ENCODE peak calls at places on chromosomes 2 and 18, in eight cellular contexts. K is activated naive CD8-positive, alpha-beta T cell treated with anti-CD3 and anti-CD28 coated beads, Interleukin-2, amount 50 U/mL, for 16 hours; P is T-helper 1 cell; Z is stimulated activated CD8-positive, alpha-beta memory T cell treated with anti-CD3 and anti-CD28 coated beads, Interleukin-7, amount 100 ng/mL, for 24 hours; J is ELR; W is mesenchymal stem cell; I is stimulated activated CD4-positive, alpha-beta T cell treated with anti-CD3 and anti-CD28 coated beads, Interleukin-1b, Interleukin-23, amount 100 ng/mL, for 1 hour; D is body of pancreas. X is an unnamed sample.
A peak's percentile ranks its signal among the peaks of the same experiment; 100 is the strongest.

GRCh38 chr18:42298744-42299685 is 344.0 kb downstream of the PIK3C3 start:
- DNase-seq in K (peak; percentile 10), D (peak; percentile 71), J (peak; percentile 63), I (peak; percentile 1), P (peak; percentile 17), Z (peak; percentile 13), W (peak; percentile 76), X (peak; percentile 66)

GRCh38 chr2:14779252-14779651 is 146.7 kb downstream of the LRATD1 start:
- DNase-seq in D (no peak), I (no peak), P (no peak), K (no peak), Z (no peak), J (peak; percentile 33), W (no peak), X (no peak)

GRCh38 chr2:185066128-185066527 is 467.8 kb downstream of the ZNF804A start:
- DNase-seq in P (no peak), Z (no peak), J (no peak), W (no peak), I (no peak), K (no peak), D (no peak), X (no peak)

GRCh38 chr18:50820901-50821520 is 1.2 kb upstream of the MRO start:
- DNase-seq in W (no peak), D (no peak), Z (no peak), P (no peak), K (no peak), I (no peak), J (no peak), X (no peak)

GRCh38 chr2:31810200-31810917 is 200.4 kb downstream of the MEMO1 start:
- DNase-seq in K (no peak), D (no peak), J (no peak), W (no peak), I (no peak), Z (no peak), P (no peak), X (no peak)

GRCh38 chr2:73111300-73112025 is 1.3 kb downstream of the RAB11FIP5 start:
- DNase-seq in J (peak; percentile 75), Z (no peak), P (no peak), D (peak; percentile 64), K (no peak), W (peak; percentile 70), I (no peak), X (peak; percentile 81)

GRCh38 chr18:77131100-77131651 is 1.4 kb downstream of the MBP start:
- DNase-seq in K (no peak), Z (no peak), D (peak; percentile 75), W (no peak), P (no peak), I (no peak), J (no peak), X (peak; percentile 42)

GRCh38 chr2:191878576-191879298 is 31.8 kb upstream of the CAVIN2 start:
- DNase-seq in Z (no peak), K (no peak), J (peak; percentile 90), W (peak; percentile 74), P (no peak), D (no peak), I (no peak), X (peak; percentile 68)

GRCh38 chr2:239297142-239298125 is 103.4 kb downstream of the HDAC4 start:
- DNase-seq in Z (no peak), P (no peak), J (no peak), D (no peak), W (no peak), K (no peak), I (no peak), X (no peak)

GRCh38 chr18:50429207-50429948 is 54.5 kb downstream of the SKA1 start:
- DNase-seq in J (peak; percentile 53), W (peak; percentile 40), D (peak; percentile 46), Z (no peak), I (no peak), K (no peak), P (no peak), X (peak; percentile 44)

X was measured in RKO.